ENCODE peak calls at places on chromosomes 4 and X, in nine cellular contexts. One of them, this sample, is unnamed.

GRCh38 chr4:121034010-121034409 is 38.3 kb downstream of the NDNF start:
- DNase-seq in Peyer's patch: no peak
- DNase-seq in uterus: no peak
- DNase-seq in IMR-90: no peak
- DNase-seq in esophagus muscularis mucosa: no peak
- DNase-seq in NB4: no peak
- DNase-seq in HepG2: no peak
- DNase-seq in H1: no peak
- DNase-seq in H54: no peak
- DNase-seq in this sample: peak; percentile 62

GRCh38 chr4:152316969-152317368 is 218.9 kb downstream of the FBXW7 start:
- DNase-seq in Peyer's patch: no peak
- DNase-seq in uterus: no peak
- DNase-seq in IMR-90: peak; percentile 71
- DNase-seq in esophagus muscularis mucosa: no peak
- DNase-seq in NB4: no peak
- DNase-seq in HepG2: no peak
- DNase-seq in H1: no peak
- DNase-seq in H54: no peak
- DNase-seq in this sample: no peak

GRCh38 chrX:150635952-150636351 is 57.2 kb upstream of the MTMR1 start:
- DNase-seq in Peyer's patch: no peak
- DNase-seq in uterus: no peak
- DNase-seq in IMR-90: peak; percentile 84
- DNase-seq in esophagus muscularis mucosa: no peak
- DNase-seq in NB4: no peak
- DNase-seq in HepG2: no peak
- DNase-seq in H1: no peak
- DNase-seq in H54: peak; percentile 12
- DNase-seq in this sample: no peak

GRCh38 chrX:118756111-118756510 is 28.7 kb downstream of the IL13RA1 start:
- DNase-seq in Peyer's patch: no peak
- DNase-seq in uterus: no peak
- DNase-seq in IMR-90: no peak
- DNase-seq in esophagus muscularis mucosa: no peak
- DNase-seq in NB4: peak; percentile 66
- DNase-seq in HepG2: no peak
- DNase-seq in H1: no peak
- DNase-seq in H54: no peak
- DNase-seq in this sample: no peak

GRCh38 chrX:9122504-9123245 is 88.7 kb upstream of the FAM9B start:
- DNase-seq in Peyer's patch: no peak
- DNase-seq in uterus: no peak
- DNase-seq in IMR-90: peak; percentile 35
- DNase-seq in esophagus muscularis mucosa: no peak
- DNase-seq in NB4: no peak
- DNase-seq in HepG2: no peak
- DNase-seq in H1: no peak
- DNase-seq in H54: no peak
- DNase-seq in this sample: no peak

GRCh38 chr4:7806080-7806630 is 133.5 kb downstream of the AFAP1 start:
- DNase-seq in Peyer's patch: no peak
- DNase-seq in uterus: peak; percentile 86
- DNase-seq in IMR-90: peak; percentile 68
- DNase-seq in esophagus muscularis mucosa: no peak
- DNase-seq in NB4: no peak
- DNase-seq in HepG2: peak; percentile 61
- DNase-seq in H1: no peak
- DNase-seq in H54: no peak
- DNase-seq in this sample: peak; percentile 92

GRCh38 chr4:53208749-53209148 is 157.1 kb downstream of the SCFD2 start:
- DNase-seq in Peyer's patch: no peak
- DNase-seq in uterus: no peak
- DNase-seq in IMR-90: no peak
- DNase-seq in esophagus muscularis mucosa: no peak
- DNase-seq in NB4: no peak
- DNase-seq in HepG2: peak; percentile 25
- DNase-seq in H1: no peak
- DNase-seq in H54: no peak
- DNase-seq in this sample: no peak

GRCh38 chr4:177125656-177126055 is 184.0 kb upstream of the NEIL3 start:
- DNase-seq in Peyer's patch: no peak
- DNase-seq in uterus: no peak
- DNase-seq in IMR-90: peak; percentile 16
- DNase-seq in esophagus muscularis mucosa: no peak
- DNase-seq in NB4: no peak
- DNase-seq in HepG2: no peak
- DNase-seq in H1: no peak
- DNase-seq in H54: no peak
- DNase-seq in this sample: no peak

GRCh38 chrX:34654939-34655338 is 2.1 kb downstream of the TMEM47 start:
- DNase-seq in Peyer's patch: no peak
- DNase-seq in uterus: no peak
- DNase-seq in IMR-90: no peak
- DNase-seq in esophagus muscularis mucosa: no peak
- DNase-seq in NB4: no peak
- DNase-seq in HepG2: no peak
- DNase-seq in H1: no peak
- DNase-seq in H54: no peak
- DNase-seq in this sample: no peak

GRCh38 chrX:34656467-34656841 is 631 bp downstream of the TMEM47 start:
- DNase-seq in Peyer's patch: no peak
- DNase-seq in uterus: peak; percentile 14
- DNase-seq in IMR-90: no peak
- DNase-seq in esophagus muscularis mucosa: no peak
- DNase-seq in NB4: no peak
- DNase-seq in HepG2: no peak
- DNase-seq in H1: no peak
- DNase-seq in H54: no peak
- DNase-seq in this sample: peak; percentile 34

GRCh38 chrX:34658316-34658715 is 1.2 kb upstream of the TMEM47 start:
- DNase-seq in Peyer's patch: no peak
- DNase-seq in uterus: no peak
- DNase-seq in IMR-90: peak; percentile 40
- DNase-seq in esophagus muscularis mucosa: no peak
- DNase-seq in NB4: no peak
- DNase-seq in HepG2: no peak
- DNase-seq in H1: no peak
- DNase-seq in H54: no peak
- DNase-seq in this sample: no peak

GRCh38 chrX:34655496-34656258 is 1.4 kb downstream of the TMEM47 start:
- DNase-seq in Peyer's patch: no peak
- DNase-seq in uterus: no peak
- DNase-seq in IMR-90: no peak
- DNase-seq in esophagus muscularis mucosa: no peak
- DNase-seq in NB4: no peak
- DNase-seq in HepG2: no peak
- DNase-seq in H1: no peak
- DNase-seq in H54: no peak
- DNase-seq in this sample: no peak

DNA sequence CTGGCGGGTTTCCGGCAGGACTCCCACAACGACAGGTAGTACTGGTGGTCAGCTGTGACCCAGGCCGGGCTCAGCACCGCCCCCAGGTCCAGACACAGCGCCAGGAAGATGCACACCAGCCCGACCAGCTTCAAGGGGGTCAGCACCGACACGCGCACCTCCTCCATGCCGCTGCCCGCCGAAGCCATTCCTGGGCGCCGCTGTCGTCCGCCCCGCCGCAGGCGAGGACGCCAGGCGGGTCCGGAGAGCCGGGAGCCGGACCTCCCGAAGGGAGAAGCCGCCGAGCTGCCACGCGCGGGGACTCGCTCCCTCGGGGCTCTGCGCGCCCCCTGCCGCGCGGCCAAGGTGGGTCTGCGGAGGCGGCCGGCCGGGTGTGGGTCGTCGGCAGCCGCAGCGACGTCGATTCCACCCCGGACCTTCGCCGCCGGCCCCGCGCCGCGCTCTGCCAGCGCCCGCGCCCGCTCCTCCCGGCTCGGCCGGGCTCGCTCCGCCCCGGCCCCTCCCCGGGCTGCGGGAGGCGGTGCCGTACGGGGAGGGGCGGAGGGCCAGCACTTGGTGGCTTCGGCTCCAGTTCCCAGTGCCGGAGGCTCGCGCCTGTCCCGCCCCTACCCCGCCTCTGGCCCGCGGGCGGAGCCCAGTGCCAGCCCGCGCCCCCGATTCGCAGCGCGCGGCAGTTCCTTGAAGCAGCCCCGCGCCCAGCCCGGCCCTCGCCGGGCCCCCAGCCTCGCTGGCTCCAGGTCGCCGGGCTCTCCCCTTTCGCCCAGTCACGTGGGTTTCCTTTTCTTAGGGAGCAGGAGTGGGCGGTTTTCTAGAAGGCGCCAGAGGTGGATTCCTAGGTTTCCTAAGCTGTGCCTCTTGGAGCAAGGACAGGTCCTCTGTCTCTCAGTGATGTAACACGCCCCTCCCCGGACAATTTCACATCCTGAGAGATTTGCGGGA is at the start of gene TMEM47:
- DNase-seq in Peyer's patch: no peak
- DNase-seq in uterus: peak; percentile 72
- DNase-seq in IMR-90: peak; percentile 70
- DNase-seq in esophagus muscularis mucosa: no peak
- DNase-seq in NB4: no peak
- DNase-seq in HepG2: no peak
- DNase-seq in H1: peak; percentile 72
- DNase-seq in H54: peak; percentile 17
- DNase-seq in this sample: peak; percentile 73
- TF ChIP-seq POLR2A in Peyer's patch: peak; percentile 18
- TF ChIP-seq POLR2A in uterus: peak; percentile 76
- TF ChIP-seq POLR2A in IMR-90: peak; percentile 81
- TF ChIP-seq POLR2A in esophagus muscularis mucosa: no peak
- TF ChIP-seq POLR2A in NB4: no peak
- TF ChIP-seq POLR2A in HepG2: no peak
- TF ChIP-seq POLR2A in H1: peak; percentile 84
- TF ChIP-seq POLR2A in H54: no peak
- TF ChIP-seq POLR2A in this sample: peak; percentile 75

DNA sequence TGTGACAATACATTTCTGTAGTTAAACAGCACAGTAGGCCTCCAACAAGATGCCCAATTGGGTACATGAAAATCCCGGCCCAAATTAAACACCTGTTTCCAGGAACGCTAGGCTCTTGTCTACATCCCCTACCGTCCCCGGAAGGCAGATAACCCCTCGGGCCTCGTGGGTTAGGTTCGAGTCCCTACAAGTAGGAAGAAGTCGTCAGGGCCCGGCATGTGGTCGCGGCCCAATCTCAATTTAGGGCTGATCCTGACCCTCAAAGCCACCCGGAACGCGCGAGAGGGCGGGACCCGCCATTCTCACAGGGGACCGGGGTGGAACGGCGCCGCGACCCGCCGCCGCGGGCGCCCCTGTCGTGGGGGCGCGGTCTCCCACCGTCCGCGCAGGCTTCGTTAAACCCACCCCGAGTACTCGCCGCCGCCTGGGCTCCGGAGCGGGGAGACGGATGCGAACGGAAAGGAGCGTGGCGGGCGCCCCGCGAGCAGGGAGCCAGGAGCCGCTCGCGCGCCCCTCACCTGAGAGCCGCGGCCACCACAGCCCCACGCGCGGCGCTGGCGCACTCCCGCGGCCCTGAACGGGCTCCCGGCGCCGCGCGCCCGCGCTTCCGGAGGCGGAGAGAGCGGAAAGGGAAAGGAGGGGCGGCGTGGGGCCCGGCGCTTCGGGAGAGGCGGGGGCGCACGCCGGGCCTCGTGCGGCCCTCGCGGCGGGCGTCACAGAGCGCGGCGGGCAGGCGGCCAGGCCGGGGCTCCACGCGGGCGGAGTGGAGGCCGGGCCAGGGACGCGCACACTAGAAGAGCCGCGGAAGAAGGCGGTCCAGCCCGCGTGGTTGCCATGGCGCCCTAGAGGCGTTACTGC is at the start of gene CFAP97:
- DNase-seq in Peyer's patch: peak; percentile 83
- DNase-seq in uterus: peak; percentile 90
- DNase-seq in IMR-90: peak; percentile 87
- DNase-seq in esophagus muscularis mucosa: peak; percentile 96
- DNase-seq in NB4: peak; percentile 83
- DNase-seq in HepG2: peak; percentile 65
- DNase-seq in H1: peak; percentile 68
- DNase-seq in H54: no peak
- DNase-seq in this sample: peak; percentile 96
- TF ChIP-seq POLR2A in Peyer's patch: peak; percentile 53
- TF ChIP-seq POLR2A in uterus: peak; percentile 73
- TF ChIP-seq POLR2A in IMR-90: peak; percentile 80
- TF ChIP-seq POLR2A in esophagus muscularis mucosa: peak; percentile 46
- TF ChIP-seq POLR2A in NB4: peak; percentile 70
- TF ChIP-seq POLR2A in HepG2: no peak
- TF ChIP-seq POLR2A in H1: no peak
- TF ChIP-seq POLR2A in H54: peak; percentile 40
- TF ChIP-seq POLR2A in this sample: peak; percentile 89

DNA sequence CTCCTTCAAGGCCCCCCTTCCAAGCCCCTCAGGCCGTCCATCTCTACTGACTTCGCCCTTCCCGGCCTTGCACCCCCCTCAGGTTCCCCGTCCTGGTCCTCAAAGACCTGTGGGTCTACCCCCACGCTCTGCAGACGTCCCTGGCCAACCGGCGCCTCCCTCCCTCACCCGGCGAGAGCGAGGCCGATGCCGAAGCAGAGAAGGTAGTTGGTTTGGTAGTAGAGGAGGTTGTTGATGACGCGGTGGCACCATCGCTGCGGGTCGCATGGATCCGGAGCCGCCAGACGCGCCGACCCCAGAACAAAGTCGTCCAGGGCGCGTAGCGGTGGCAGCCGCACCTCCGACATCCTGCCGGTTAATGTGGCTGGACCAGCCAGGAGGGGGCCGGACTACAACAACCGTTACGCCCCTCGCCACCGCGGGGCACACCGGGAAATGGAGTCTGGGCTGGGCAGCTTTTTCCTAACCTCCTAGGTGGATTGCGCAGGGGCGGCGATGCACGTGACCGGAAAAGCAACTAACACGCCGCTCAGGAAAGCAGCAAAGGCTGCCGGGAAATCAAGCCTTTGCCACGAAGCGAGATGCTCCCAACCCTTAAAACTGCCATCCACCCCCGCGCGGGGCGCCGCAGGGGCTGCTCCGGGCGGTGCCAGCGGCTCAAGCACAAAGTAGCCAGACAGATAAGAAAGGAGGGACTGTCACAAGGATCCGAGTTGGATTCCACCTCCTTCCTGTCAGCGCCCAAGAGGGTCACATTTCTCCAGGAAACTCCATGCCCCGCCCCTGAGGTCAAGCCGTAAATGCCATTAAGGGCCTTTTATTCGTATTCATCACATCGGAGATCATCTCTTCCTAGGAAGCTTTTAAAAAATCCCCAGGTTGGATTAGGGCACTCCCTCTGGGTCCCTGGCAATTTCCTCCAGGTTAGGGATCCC is at the start of gene PRAF2:
- DNase-seq in Peyer's patch: peak; percentile 92
- DNase-seq in uterus: peak; percentile 93
- DNase-seq in IMR-90: peak; percentile 89
- DNase-seq in esophagus muscularis mucosa: peak; percentile 96
- DNase-seq in NB4: peak; percentile 91
- DNase-seq in HepG2: no peak
- DNase-seq in H1: peak; percentile 85
- DNase-seq in H54: peak; percentile 60
- DNase-seq in this sample: peak; percentile 94
- TF ChIP-seq POLR2A in Peyer's patch: peak; percentile 15
- TF ChIP-seq POLR2A in uterus: peak; percentile 66
- TF ChIP-seq POLR2A in IMR-90: peak; percentile 75
- TF ChIP-seq POLR2A in esophagus muscularis mucosa: no peak
- TF ChIP-seq POLR2A in NB4: no peak
- TF ChIP-seq POLR2A in HepG2: no peak
- TF ChIP-seq POLR2A in H1: peak; percentile 58
- TF ChIP-seq POLR2A in H54: peak; percentile 81
- TF ChIP-seq POLR2A in this sample: no peak

GRCh38 chr4:1883583-1883982 is 12.4 kb downstream of the NSD2 start:
- DNase-seq in Peyer's patch: no peak
- DNase-seq in uterus: no peak
- DNase-seq in IMR-90: no peak
- DNase-seq in esophagus muscularis mucosa: no peak
- DNase-seq in NB4: no peak
- DNase-seq in HepG2: no peak
- DNase-seq in H1: no peak
- DNase-seq in H54: no peak
- DNase-seq in this sample: no peak

GRCh38 chr4:1882850-1883271 is 11.7 kb downstream of the NSD2 start:
- DNase-seq in Peyer's patch: no peak
- DNase-seq in uterus: no peak
- DNase-seq in IMR-90: no peak
- DNase-seq in esophagus muscularis mucosa: no peak
- DNase-seq in NB4: no peak
- DNase-seq in HepG2: no peak
- DNase-seq in H1: no peak
- DNase-seq in H54: no peak
- DNase-seq in this sample: no peak

GRCh38 chr4:1879491-1879890 is 8.3 kb downstream of the NSD2 start:
- DNase-seq in Peyer's patch: no peak
- DNase-seq in uterus: no peak
- DNase-seq in IMR-90: peak; percentile 33
- DNase-seq in esophagus muscularis mucosa: no peak
- DNase-seq in NB4: peak; percentile 72
- DNase-seq in HepG2: no peak
- DNase-seq in H1: no peak
- DNase-seq in H54: no peak
- DNase-seq in this sample: no peak

GRCh38 chr4:1880332-1880731 is 9.1 kb downstream of the NSD2 start:
- DNase-seq in Peyer's patch: no peak
- DNase-seq in uterus: no peak
- DNase-seq in IMR-90: no peak
- DNase-seq in esophagus muscularis mucosa: no peak
- DNase-seq in NB4: no peak
- DNase-seq in HepG2: peak; percentile 30
- DNase-seq in H1: no peak
- DNase-seq in H54: no peak
- DNase-seq in this sample: no peak

GRCh38 chr4:1881709-1882108 is 10.5 kb downstream of the NSD2 start:
- DNase-seq in Peyer's patch: no peak
- DNase-seq in uterus: no peak
- DNase-seq in IMR-90: no peak
- DNase-seq in esophagus muscularis mucosa: no peak
- DNase-seq in NB4: no peak
- DNase-seq in HepG2: no peak
- DNase-seq in H1: no peak
- DNase-seq in H54: no peak
- DNase-seq in this sample: no peak
- TF ChIP-seq POLR2A in Peyer's patch: no peak
- TF ChIP-seq POLR2A in uterus: no peak
- TF ChIP-seq POLR2A in IMR-90: no peak
- TF ChIP-seq POLR2A in esophagus muscularis mucosa: no peak
- TF ChIP-seq POLR2A in NB4: no peak
- TF ChIP-seq POLR2A in HepG2: no peak
- TF ChIP-seq POLR2A in H1: no peak
- TF ChIP-seq POLR2A in H54: no peak
- TF ChIP-seq POLR2A in this sample: no peak

This sample was measured in ovary.